ENCODE peak calls at places on chromosomes 13 and 19, in six cellular contexts. Q is Karpas-422, X is MM.1S, M is SK-N-SH, F is GM23248, R is HCT116. V is an unnamed sample. For H3K36me3 and H3K9me2, the result is how much of the 10 kb centered on the place peaks cover.

GRCh38 chr13:26011996-26012688 is 39.7 kb downstream of the SHISA2 start:
- DNase-seq in Q (no peak), X (no peak), M (no peak), F (peak), R (no peak), V (no peak)

GRCh38 chr13:102648046-102648445 is 46.8 kb downstream of the METTL21C start:
- DNase-seq in Q (no peak), X (no peak), M (no peak), F (no peak), R (no peak), V (no peak)

GRCh38 chr13:37906880-37907279 is 37.3 kb upstream of the TRPC4 start:
- DNase-seq in Q (no peak), X (no peak), M (no peak), F (no peak), R (no peak), V (no peak)

GRCh38 chr13:41296879-41297646 is 14.0 kb upstream of the NAA16 start:
- DNase-seq in Q (no peak), X (no peak), M (no peak), F (no peak), R (no peak), V (peak)

GRCh38 chr19:15250635-15250993 is 18.4 kb upstream of the EPHX3 start:
- DNase-seq in Q (no peak), X (no peak), M (no peak), F (no peak), R (no peak), V (no peak)

GRCh38 chr19:18023596-18024212 is 15.7 kb downstream of the ARRDC2 start:
- DNase-seq in Q (no peak), X (no peak), M (no peak), F (no peak), R (no peak), V (no peak)

GRCh38 chr19:3670796-3671679 is 29.2 kb downstream of the PIP5K1C start:
- DNase-seq in Q (no peak), X (no peak), M (no peak), F (peak), R (no peak), V (no peak)

GRCh38 chr13:108230377-108230776 is 12.2 kb downstream of the ABHD13 start:
- DNase-seq in Q (no peak), X (no peak), M (no peak), F (no peak), R (no peak), V (no peak)

GRCh38 chr13:91950803-91951202 is 552.4 kb downstream of the GPC5 start:
- DNase-seq in Q (no peak), X (no peak), M (no peak), F (no peak), R (no peak), V (no peak)

GRCh38 chr19:34128558-34129250 is 43.6 kb upstream of the LSM14A start:
- DNase-seq in Q (no peak), X (no peak), M (no peak), F (peak), R (no peak), V (no peak)

GRCh38 chr19:6481541-6482342 is at the start of gene DENND1C:
- DNase-seq in Q (peak), X (peak), M (peak), F (peak), R (no peak), V (peak)

GRCh38 chr13:41356788-41357187 is 45.7 kb downstream of the NAA16 start:
- DNase-seq in Q (no peak), X (no peak), M (no peak), F (no peak), R (no peak), V (peak)

GRCh38 chr19:55781112-55781511 is 12.2 kb downstream of the RFPL4AL1 start:
- DNase-seq in Q (no peak), X (no peak), M (no peak), F (no peak), R (no peak), V (no peak)

GRCh38 chr19:8445488-8446001 is 770 bp downstream of the HNRNPM start:
- DNase-seq in Q (peak), X (peak), M (peak), F (peak), R (no peak), V (peak)

GRCh38 chr19:29896790-29897189 is 45.2 kb upstream of the URI1 start:
- DNase-seq in Q (no peak), X (no peak), M (no peak), F (no peak), R (no peak), V (no peak)

GRCh38 chr19:18697680-18698079 is 14.2 kb downstream of the CRTC1 start:
- DNase-seq in Q (no peak), X (no peak), M (no peak), F (no peak), R (no peak), V (peak)

GRCh38 chr13:41660426-41660825 is 203.1 kb downstream of the RGCC start:
- DNase-seq in Q (no peak), X (no peak), M (no peak), F (no peak), R (no peak), V (no peak)

GRCh38 chr19:13339869-13340268 is 166.4 kb downstream of the CACNA1A start:
- DNase-seq in Q (no peak), X (no peak), M (no peak), F (no peak), R (no peak), V (no peak)

GRCh38 chr13:110106726-110107125 is 200.2 kb downstream of the COL4A1 start:
- DNase-seq in Q (no peak), X (no peak), M (no peak), F (peak), R (no peak), V (no peak)

GRCh38 chr13:55001881-55002280 is 1973.3 kb downstream of the OLFM4 start:
- DNase-seq in Q (no peak), X (no peak), M (no peak), F (no peak), R (no peak), V (no peak)

GRCh38 chr13:55000043-55000442 is 1971.4 kb downstream of the OLFM4 start:
- DNase-seq in Q (no peak), X (no peak), M (no peak), F (no peak), R (no peak), V (no peak)

DNA sequence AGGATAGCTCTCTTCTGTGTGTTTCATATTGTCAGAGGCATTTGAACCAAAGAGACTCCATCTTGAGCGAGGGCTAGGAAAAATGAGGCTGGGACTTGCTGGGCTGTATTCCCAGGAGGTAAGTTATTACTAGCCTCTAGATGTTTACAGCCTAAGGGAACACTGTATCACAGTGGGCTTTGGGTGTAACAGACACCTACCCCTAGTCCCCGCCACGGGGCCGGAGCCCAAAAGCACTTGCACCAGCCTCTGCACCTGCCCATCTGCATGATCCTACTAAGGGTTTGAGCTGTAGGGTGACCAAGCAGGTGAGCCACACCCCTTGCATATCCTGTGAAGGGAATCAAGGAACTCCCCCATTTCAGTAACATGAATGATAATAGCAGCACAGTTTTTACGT is 1972.2 kb downstream of the OLFM4 start:
- DNase-seq in Q (no peak), X (no peak), M (no peak), F (no peak), R (no peak), V (no peak)
- H3K36me3 ChIP-seq in Q (under half), X (under half), M (under half), F (under half), R (under half), V (under half)

GRCh38 chr19:10021446-10021845 is 8.2 kb downstream of the RDH8 start:
- DNase-seq in Q (no peak), X (no peak), M (no peak), F (no peak), R (no peak), V (no peak)

GRCh38 chr19:10021863-10022262 is 8.6 kb downstream of the RDH8 start:
- DNase-seq in Q (no peak), X (no peak), M (no peak), F (no peak), R (no peak), V (no peak)

GRCh38 chr19:10026744-10027143 is 13.5 kb downstream of the RDH8 start:
- DNase-seq in Q (no peak), X (no peak), M (no peak), F (no peak), R (no peak), V (no peak)

DNA sequence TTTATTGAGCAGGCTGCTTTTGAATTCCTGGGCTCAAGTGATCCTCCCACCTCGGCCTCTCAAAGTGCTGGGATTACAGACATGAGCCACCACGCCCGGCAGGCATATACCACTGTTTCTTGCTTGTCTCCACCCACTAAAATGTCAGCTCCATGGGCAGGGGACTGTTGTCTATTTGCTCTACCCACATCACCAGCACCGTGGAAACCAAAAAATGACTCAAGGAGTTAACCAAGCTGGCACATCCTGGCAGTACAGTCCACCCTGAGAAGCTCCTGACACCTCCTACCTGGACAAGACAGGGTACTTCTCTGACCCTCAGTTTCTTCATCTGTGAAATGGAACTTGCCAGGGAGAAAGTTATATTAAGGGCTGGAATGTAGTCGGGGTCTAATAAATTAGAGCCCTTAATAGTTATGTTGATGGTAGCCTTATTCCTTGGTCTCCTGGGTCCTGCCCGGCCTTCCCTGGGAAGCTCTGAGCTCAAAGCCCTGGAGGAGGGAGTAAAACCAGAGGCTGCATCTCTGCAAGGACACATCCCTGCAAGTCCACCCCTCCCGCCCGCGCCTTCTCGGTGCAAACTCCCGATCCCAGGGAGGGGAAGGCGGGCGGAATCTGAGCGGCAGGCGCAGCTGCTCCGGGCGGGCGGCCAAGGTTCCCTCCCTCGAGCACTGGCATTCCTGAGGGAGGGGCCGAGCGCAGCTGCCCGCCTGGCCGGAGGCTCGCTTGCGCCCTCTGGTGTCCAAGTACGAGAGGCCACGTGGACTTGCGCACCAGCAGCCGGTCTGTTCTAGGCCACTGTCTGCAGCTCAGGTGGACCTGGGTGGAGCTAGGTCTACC is 14.1 kb downstream of the RDH8 start:
- DNase-seq in Q (peak), X (peak), M (peak), F (peak), R (peak), V (peak)
- H3K9ac ChIP-seq in Q (no peak), X (no peak), M (no peak), F (peak), R (no peak), V (peak)

GRCh38 chr13:35876601-35877000 is 254.6 kb downstream of the DCLK1 start:
- DNase-seq in Q (no peak), X (no peak), M (no peak), F (peak), R (no peak), V (no peak)

GRCh38 chr13:35882722-35883497 is 248.3 kb downstream of the DCLK1 start:
- DNase-seq in Q (no peak), X (no peak), M (no peak), F (no peak), R (no peak), V (peak)

GRCh38 chr13:35874704-35875103 is 256.5 kb downstream of the DCLK1 start:
- DNase-seq in Q (no peak), X (no peak), M (no peak), F (no peak), R (no peak), V (no peak)

GRCh38 chr13:35881360-35881759 is 249.8 kb downstream of the DCLK1 start:
- DNase-seq in Q (no peak), X (no peak), M (no peak), F (peak), R (no peak), V (no peak)

GRCh38 chr13:35879111-35879510 is 252.1 kb downstream of the DCLK1 start:
- DNase-seq in Q (no peak), X (peak), M (no peak), F (no peak), R (no peak), V (no peak)
- H3K9me2 ChIP-seq in Q (under half), X (under half), M (under half), F (under half), R (under half), V (under half)

GRCh38 chr13:96552523-96552922 is 441.8 kb downstream of the OXGR1 start:
- DNase-seq in Q (no peak), X (no peak), M (no peak), F (no peak), R (no peak), V (no peak)
- H3K36me3 ChIP-seq in Q (under half), X (under half), M (under half), F (under half), R (under half), V (under half)

DNA sequence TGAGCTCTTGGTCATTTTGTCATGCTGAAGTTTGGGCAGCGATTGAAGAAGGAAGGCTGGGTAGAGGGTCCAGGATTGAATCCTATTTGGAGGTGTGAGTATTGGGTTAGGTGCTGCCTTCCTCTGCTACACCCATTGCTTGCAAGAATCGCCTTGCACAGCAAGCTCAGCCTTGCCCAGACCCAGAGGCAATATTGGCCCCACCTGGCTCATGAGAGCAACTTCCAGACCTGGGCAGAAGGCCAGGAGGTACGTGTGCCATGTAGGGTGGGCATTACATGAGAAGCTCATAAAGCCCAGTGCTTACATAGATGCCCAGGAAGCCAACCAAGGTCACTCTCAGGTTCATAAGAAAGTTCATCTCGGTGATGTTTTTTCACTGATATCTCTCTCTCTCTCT is 718.0 kb downstream of the EFNB2 start:
- DNase-seq in Q (no peak), X (no peak), M (no peak), F (no peak), R (no peak), V (no peak)
- H3K9ac ChIP-seq in Q (no peak), X (no peak), M (no peak), F (no peak), R (no peak), V (no peak)

GRCh38 chr19:31408460-31409124 is 59.4 kb upstream of the TSHZ3 start:
- DNase-seq in Q (no peak), X (no peak), M (no peak), F (peak), R (no peak), V (peak)
- H3K9me2 ChIP-seq in Q (under half), X (under half), M (under half), F (under half), R (under half), V (under half)

GRCh38 chr19:20422216-20422615 is 143.4 kb downstream of the ZNF737 start:
- DNase-seq in Q (no peak), X (no peak), M (no peak), F (peak), R (no peak), V (no peak)

GRCh38 chr19:20423381-20424207 is 142.0 kb downstream of the ZNF737 start:
- DNase-seq in Q (no peak), X (no peak), M (peak), F (peak), R (no peak), V (peak)

DNA sequence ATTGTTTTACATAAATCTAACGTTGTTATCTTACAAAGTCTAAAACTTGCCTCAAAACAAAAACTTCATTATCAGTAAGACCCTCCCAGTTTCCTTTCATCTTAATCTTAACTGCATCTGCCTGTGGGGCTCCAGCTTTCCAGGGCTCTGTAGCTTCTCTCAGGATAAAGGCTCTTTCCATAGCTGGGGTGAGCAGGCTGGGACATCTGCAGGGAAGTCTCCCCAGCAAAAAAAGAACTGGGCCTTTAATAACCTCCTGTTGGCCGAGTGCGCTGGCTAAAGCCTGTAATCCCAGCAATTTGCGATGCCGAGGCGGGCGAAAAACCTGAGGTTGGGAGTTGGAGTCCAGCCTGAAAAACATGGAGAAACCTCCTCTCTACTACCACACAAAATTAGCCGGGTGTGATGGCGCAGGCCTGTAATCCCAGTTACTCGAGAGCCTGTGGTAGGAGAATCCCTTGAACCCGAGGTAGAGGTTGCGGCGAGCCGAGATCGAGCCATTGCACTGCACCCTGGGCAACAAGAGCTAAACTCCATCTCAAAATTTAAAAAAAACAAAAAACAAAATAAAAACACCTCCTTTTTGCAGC is 142.9 kb downstream of the ZNF737 start:
- DNase-seq in Q (no peak), X (no peak), M (no peak), F (peak), R (no peak), V (no peak)
- H3K36me3 ChIP-seq in Q (under half), X (under half), M (under half), F (under half), R (under half), V (under half)

DNA sequence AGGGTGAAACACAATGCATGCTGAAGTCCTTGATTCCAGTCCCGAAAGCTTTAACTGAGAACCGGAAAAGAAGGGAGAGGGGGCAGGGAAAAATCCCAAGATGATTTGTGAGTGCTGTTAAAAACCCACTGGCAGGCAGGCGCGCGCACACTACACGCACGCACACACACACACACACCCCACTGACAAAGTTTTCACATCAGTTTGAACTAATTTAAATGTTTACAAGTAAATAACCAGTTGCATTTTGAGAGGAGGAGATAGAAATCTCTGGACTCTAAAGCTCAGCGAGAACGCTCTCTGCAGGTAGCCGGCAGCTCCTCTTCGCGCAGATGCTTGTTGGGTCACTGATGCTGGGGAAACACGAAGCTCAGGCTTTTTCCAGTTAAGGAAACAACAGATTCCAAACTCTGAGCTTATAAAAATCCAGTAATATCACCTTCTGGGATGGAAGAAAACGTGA is 818 bp upstream of the SLITRK1 start:
- DNase-seq in Q (no peak), X (no peak), M (no peak), F (no peak), R (no peak), V (no peak)
- H3K9ac ChIP-seq in Q (no peak), X (no peak), M (no peak), F (no peak), R (no peak), V (no peak)

GRCh38 chr13:31517599-31517998 is 221.7 kb upstream of the RXFP2 start:
- DNase-seq in Q (no peak), X (no peak), M (no peak), F (no peak), R (no peak), V (no peak)
- H3K9me2 ChIP-seq in Q (under half), X (under half), M (under half), F (under half), R (under half), V (under half)

DNA sequence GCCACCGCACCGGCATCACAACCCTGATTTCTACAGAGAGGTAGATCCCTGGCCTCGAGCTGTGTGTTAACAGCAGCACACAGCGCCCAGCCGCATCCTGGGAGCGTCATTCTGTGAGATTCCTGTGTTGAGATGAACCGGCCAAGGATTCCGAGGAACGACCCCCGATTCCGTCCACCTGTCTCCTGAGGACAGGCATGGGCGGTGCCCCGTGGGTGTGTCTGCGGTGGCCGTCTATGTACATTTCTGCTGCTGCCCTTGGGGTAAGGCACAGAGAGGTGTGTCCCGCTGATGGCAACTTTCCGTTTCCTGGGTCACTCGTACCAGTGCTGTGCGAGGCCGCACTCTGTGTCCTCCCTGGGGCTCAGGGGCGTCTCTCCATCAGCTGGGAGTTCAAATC is 16.1 kb upstream of the F2RL3 start:
- DNase-seq in Q (no peak), X (no peak), M (no peak), F (no peak), R (no peak), V (no peak)
- H3K36me3 ChIP-seq in Q (under half), X (under half), M (under half), F (under half), R (under half), V (under half)

V was measured in PC-3.